ENCODE peak calls at places on chromosomes 1 and 21, in ten cellular contexts. One of them, this sample, is unnamed.
A peak's percentile ranks its signal among the peaks of the same experiment; 100 is the strongest.

GRCh38 chr1:10823000-10823401 is 26.6 kb upstream of the CASZ1 start:
- DNase-seq in NCI-H1092 treated with DMSO at 0.1 percent for 48 hours: no peak
- DNase-seq in NCI-H2081 treated with DMSO at 0.1 percent for 48 hours: no peak
- DNase-seq in T47D: no peak
- DNase-seq in activated CD8-positive, alpha-beta memory T cell treated with anti-CD3 and anti-CD28 coated beads for 24 hours: no peak
- DNase-seq in stimulated activated CD4-positive, alpha-beta T cell treated with anti-CD3 and anti-CD28 coated beads, Interleukin-1b, Interleukin-23, amount 100 ng/mL, for 4 hours: no peak
- DNase-seq in anterior cingulate cortex: peak; percentile 29
- DNase-seq in activated naive CD8-positive, alpha-beta T cell treated with anti-CD3 and anti-CD28 coated beads for 36 hours: no peak
- DNase-seq in NCI-H345: no peak
- DNase-seq in fibroblast of the conjunctiva: no peak
- DNase-seq in this sample: no peak

GRCh38 chr1:173050865-173051264 is at the start of gene TNFSF18:
- DNase-seq in NCI-H1092 treated with DMSO at 0.1 percent for 48 hours: no peak
- DNase-seq in NCI-H2081 treated with DMSO at 0.1 percent for 48 hours: no peak
- DNase-seq in T47D: no peak
- DNase-seq in activated CD8-positive, alpha-beta memory T cell treated with anti-CD3 and anti-CD28 coated beads for 24 hours: no peak
- DNase-seq in stimulated activated CD4-positive, alpha-beta T cell treated with anti-CD3 and anti-CD28 coated beads, Interleukin-1b, Interleukin-23, amount 100 ng/mL, for 4 hours: no peak
- DNase-seq in anterior cingulate cortex: no peak
- DNase-seq in activated naive CD8-positive, alpha-beta T cell treated with anti-CD3 and anti-CD28 coated beads for 36 hours: no peak
- DNase-seq in NCI-H345: peak; percentile 13
- DNase-seq in fibroblast of the conjunctiva: peak; percentile 44
- DNase-seq in this sample: no peak

GRCh38 chr1:88917321-88918025 is 26.1 kb upstream of the GTF2B start:
- DNase-seq in NCI-H1092 treated with DMSO at 0.1 percent for 48 hours: no peak
- DNase-seq in NCI-H2081 treated with DMSO at 0.1 percent for 48 hours: no peak
- DNase-seq in T47D: no peak
- DNase-seq in activated CD8-positive, alpha-beta memory T cell treated with anti-CD3 and anti-CD28 coated beads for 24 hours: no peak
- DNase-seq in stimulated activated CD4-positive, alpha-beta T cell treated with anti-CD3 and anti-CD28 coated beads, Interleukin-1b, Interleukin-23, amount 100 ng/mL, for 4 hours: no peak
- DNase-seq in anterior cingulate cortex: no peak
- DNase-seq in activated naive CD8-positive, alpha-beta T cell treated with anti-CD3 and anti-CD28 coated beads for 36 hours: no peak
- DNase-seq in NCI-H345: no peak
- DNase-seq in fibroblast of the conjunctiva: no peak
- DNase-seq in this sample: no peak

GRCh38 chr1:234408757-234409156 is 35.5 kb downstream of the COA6 start:
- DNase-seq in NCI-H1092 treated with DMSO at 0.1 percent for 48 hours: no peak
- DNase-seq in NCI-H2081 treated with DMSO at 0.1 percent for 48 hours: no peak
- DNase-seq in T47D: no peak
- DNase-seq in activated CD8-positive, alpha-beta memory T cell treated with anti-CD3 and anti-CD28 coated beads for 24 hours: no peak
- DNase-seq in stimulated activated CD4-positive, alpha-beta T cell treated with anti-CD3 and anti-CD28 coated beads, Interleukin-1b, Interleukin-23, amount 100 ng/mL, for 4 hours: peak; percentile 38
- DNase-seq in anterior cingulate cortex: no peak
- DNase-seq in activated naive CD8-positive, alpha-beta T cell treated with anti-CD3 and anti-CD28 coated beads for 36 hours: peak; percentile 4
- DNase-seq in NCI-H345: no peak
- DNase-seq in fibroblast of the conjunctiva: no peak
- DNase-seq in this sample: no peak

GRCh38 chr1:111660204-111661150 is 40.9 kb downstream of the RAP1A start:
- DNase-seq in NCI-H1092 treated with DMSO at 0.1 percent for 48 hours: no peak
- DNase-seq in NCI-H2081 treated with DMSO at 0.1 percent for 48 hours: no peak
- DNase-seq in T47D: no peak
- DNase-seq in activated CD8-positive, alpha-beta memory T cell treated with anti-CD3 and anti-CD28 coated beads for 24 hours: no peak
- DNase-seq in stimulated activated CD4-positive, alpha-beta T cell treated with anti-CD3 and anti-CD28 coated beads, Interleukin-1b, Interleukin-23, amount 100 ng/mL, for 4 hours: no peak
- DNase-seq in anterior cingulate cortex: no peak
- DNase-seq in activated naive CD8-positive, alpha-beta T cell treated with anti-CD3 and anti-CD28 coated beads for 36 hours: no peak
- DNase-seq in NCI-H345: no peak
- DNase-seq in fibroblast of the conjunctiva: peak; percentile 9
- DNase-seq in this sample: no peak

GRCh38 chr1:234589064-234589765 is 20.8 kb downstream of the IRF2BP2 start:
- DNase-seq in NCI-H1092 treated with DMSO at 0.1 percent for 48 hours: no peak
- DNase-seq in NCI-H2081 treated with DMSO at 0.1 percent for 48 hours: no peak
- DNase-seq in T47D: no peak
- DNase-seq in activated CD8-positive, alpha-beta memory T cell treated with anti-CD3 and anti-CD28 coated beads for 24 hours: no peak
- DNase-seq in stimulated activated CD4-positive, alpha-beta T cell treated with anti-CD3 and anti-CD28 coated beads, Interleukin-1b, Interleukin-23, amount 100 ng/mL, for 4 hours: no peak
- DNase-seq in anterior cingulate cortex: no peak
- DNase-seq in activated naive CD8-positive, alpha-beta T cell treated with anti-CD3 and anti-CD28 coated beads for 36 hours: no peak
- DNase-seq in NCI-H345: no peak
- DNase-seq in fibroblast of the conjunctiva: no peak
- DNase-seq in this sample: no peak

GRCh38 chr1:218692808-218693207 is 347.7 kb downstream of the TGFB2 start:
- DNase-seq in NCI-H1092 treated with DMSO at 0.1 percent for 48 hours: no peak
- DNase-seq in NCI-H2081 treated with DMSO at 0.1 percent for 48 hours: no peak
- DNase-seq in T47D: no peak
- DNase-seq in activated CD8-positive, alpha-beta memory T cell treated with anti-CD3 and anti-CD28 coated beads for 24 hours: no peak
- DNase-seq in stimulated activated CD4-positive, alpha-beta T cell treated with anti-CD3 and anti-CD28 coated beads, Interleukin-1b, Interleukin-23, amount 100 ng/mL, for 4 hours: no peak
- DNase-seq in anterior cingulate cortex: no peak
- DNase-seq in activated naive CD8-positive, alpha-beta T cell treated with anti-CD3 and anti-CD28 coated beads for 36 hours: no peak
- DNase-seq in NCI-H345: no peak
- DNase-seq in fibroblast of the conjunctiva: no peak
- DNase-seq in this sample: no peak

GRCh38 chr1:155984341-155984740 is 6.0 kb upstream of the ARHGEF2 start:
- DNase-seq in NCI-H1092 treated with DMSO at 0.1 percent for 48 hours: peak; percentile 41
- DNase-seq in NCI-H2081 treated with DMSO at 0.1 percent for 48 hours: no peak
- DNase-seq in T47D: no peak
- DNase-seq in activated CD8-positive, alpha-beta memory T cell treated with anti-CD3 and anti-CD28 coated beads for 24 hours: no peak
- DNase-seq in stimulated activated CD4-positive, alpha-beta T cell treated with anti-CD3 and anti-CD28 coated beads, Interleukin-1b, Interleukin-23, amount 100 ng/mL, for 4 hours: no peak
- DNase-seq in anterior cingulate cortex: no peak
- DNase-seq in activated naive CD8-positive, alpha-beta T cell treated with anti-CD3 and anti-CD28 coated beads for 36 hours: no peak
- DNase-seq in NCI-H345: peak; percentile 98
- DNase-seq in fibroblast of the conjunctiva: no peak
- DNase-seq in this sample: no peak

GRCh38 chr1:87178451-87178850 is 150.2 kb upstream of the LMO4 start:
- DNase-seq in NCI-H1092 treated with DMSO at 0.1 percent for 48 hours: no peak
- DNase-seq in NCI-H2081 treated with DMSO at 0.1 percent for 48 hours: no peak
- DNase-seq in T47D: no peak
- DNase-seq in activated CD8-positive, alpha-beta memory T cell treated with anti-CD3 and anti-CD28 coated beads for 24 hours: no peak
- DNase-seq in stimulated activated CD4-positive, alpha-beta T cell treated with anti-CD3 and anti-CD28 coated beads, Interleukin-1b, Interleukin-23, amount 100 ng/mL, for 4 hours: no peak
- DNase-seq in anterior cingulate cortex: no peak
- DNase-seq in activated naive CD8-positive, alpha-beta T cell treated with anti-CD3 and anti-CD28 coated beads for 36 hours: no peak
- DNase-seq in NCI-H345: no peak
- DNase-seq in fibroblast of the conjunctiva: no peak
- DNase-seq in this sample: no peak

GRCh38 chr1:234727018-234727757 is 117.2 kb upstream of the IRF2BP2 start:
- DNase-seq in NCI-H1092 treated with DMSO at 0.1 percent for 48 hours: peak; percentile 87
- DNase-seq in NCI-H2081 treated with DMSO at 0.1 percent for 48 hours: no peak
- DNase-seq in T47D: no peak
- DNase-seq in activated CD8-positive, alpha-beta memory T cell treated with anti-CD3 and anti-CD28 coated beads for 24 hours: no peak
- DNase-seq in stimulated activated CD4-positive, alpha-beta T cell treated with anti-CD3 and anti-CD28 coated beads, Interleukin-1b, Interleukin-23, amount 100 ng/mL, for 4 hours: no peak
- DNase-seq in anterior cingulate cortex: no peak
- DNase-seq in activated naive CD8-positive, alpha-beta T cell treated with anti-CD3 and anti-CD28 coated beads for 36 hours: no peak
- DNase-seq in NCI-H345: peak; percentile 46
- DNase-seq in fibroblast of the conjunctiva: no peak
- DNase-seq in this sample: no peak

GRCh38 chr1:43373034-43373940 is 5.5 kb upstream of the ELOVL1 start:
- DNase-seq in NCI-H1092 treated with DMSO at 0.1 percent for 48 hours: no peak
- DNase-seq in NCI-H2081 treated with DMSO at 0.1 percent for 48 hours: no peak
- DNase-seq in T47D: no peak
- DNase-seq in activated CD8-positive, alpha-beta memory T cell treated with anti-CD3 and anti-CD28 coated beads for 24 hours: no peak
- DNase-seq in stimulated activated CD4-positive, alpha-beta T cell treated with anti-CD3 and anti-CD28 coated beads, Interleukin-1b, Interleukin-23, amount 100 ng/mL, for 4 hours: no peak
- DNase-seq in anterior cingulate cortex: no peak
- DNase-seq in activated naive CD8-positive, alpha-beta T cell treated with anti-CD3 and anti-CD28 coated beads for 36 hours: no peak
- DNase-seq in NCI-H345: no peak
- DNase-seq in fibroblast of the conjunctiva: no peak
- DNase-seq in this sample: peak; percentile 15

GRCh38 chr1:71424536-71424935 is 343.7 kb upstream of the ZRANB2 start:
- DNase-seq in NCI-H1092 treated with DMSO at 0.1 percent for 48 hours: no peak
- DNase-seq in NCI-H2081 treated with DMSO at 0.1 percent for 48 hours: no peak
- DNase-seq in T47D: no peak
- DNase-seq in activated CD8-positive, alpha-beta memory T cell treated with anti-CD3 and anti-CD28 coated beads for 24 hours: no peak
- DNase-seq in stimulated activated CD4-positive, alpha-beta T cell treated with anti-CD3 and anti-CD28 coated beads, Interleukin-1b, Interleukin-23, amount 100 ng/mL, for 4 hours: no peak
- DNase-seq in anterior cingulate cortex: no peak
- DNase-seq in activated naive CD8-positive, alpha-beta T cell treated with anti-CD3 and anti-CD28 coated beads for 36 hours: no peak
- DNase-seq in NCI-H345: no peak
- DNase-seq in fibroblast of the conjunctiva: no peak
- DNase-seq in this sample: no peak

GRCh38 chr1:41361495-41362356 is 492 bp downstream of the FOXO6 start:
- DNase-seq in NCI-H1092 treated with DMSO at 0.1 percent for 48 hours: peak; percentile 70
- DNase-seq in NCI-H2081 treated with DMSO at 0.1 percent for 48 hours: no peak
- DNase-seq in T47D: no peak
- DNase-seq in activated CD8-positive, alpha-beta memory T cell treated with anti-CD3 and anti-CD28 coated beads for 24 hours: no peak
- DNase-seq in stimulated activated CD4-positive, alpha-beta T cell treated with anti-CD3 and anti-CD28 coated beads, Interleukin-1b, Interleukin-23, amount 100 ng/mL, for 4 hours: no peak
- DNase-seq in anterior cingulate cortex: no peak
- DNase-seq in activated naive CD8-positive, alpha-beta T cell treated with anti-CD3 and anti-CD28 coated beads for 36 hours: peak; percentile 40
- DNase-seq in NCI-H345: no peak
- DNase-seq in fibroblast of the conjunctiva: no peak
- DNase-seq in this sample: no peak

GRCh38 chr1:198678901-198679329 is 40.1 kb downstream of the PTPRC start:
- DNase-seq in NCI-H1092 treated with DMSO at 0.1 percent for 48 hours: no peak
- DNase-seq in NCI-H2081 treated with DMSO at 0.1 percent for 48 hours: no peak
- DNase-seq in T47D: no peak
- DNase-seq in activated CD8-positive, alpha-beta memory T cell treated with anti-CD3 and anti-CD28 coated beads for 24 hours: peak; percentile 78
- DNase-seq in stimulated activated CD4-positive, alpha-beta T cell treated with anti-CD3 and anti-CD28 coated beads, Interleukin-1b, Interleukin-23, amount 100 ng/mL, for 4 hours: no peak
- DNase-seq in anterior cingulate cortex: no peak
- DNase-seq in activated naive CD8-positive, alpha-beta T cell treated with anti-CD3 and anti-CD28 coated beads for 36 hours: no peak
- DNase-seq in NCI-H345: no peak
- DNase-seq in fibroblast of the conjunctiva: no peak
- DNase-seq in this sample: no peak

GRCh38 chr1:192439373-192440025 is 122.7 kb downstream of the RGS21 start:
- DNase-seq in NCI-H1092 treated with DMSO at 0.1 percent for 48 hours: no peak
- DNase-seq in NCI-H2081 treated with DMSO at 0.1 percent for 48 hours: no peak
- DNase-seq in T47D: no peak
- DNase-seq in activated CD8-positive, alpha-beta memory T cell treated with anti-CD3 and anti-CD28 coated beads for 24 hours: no peak
- DNase-seq in stimulated activated CD4-positive, alpha-beta T cell treated with anti-CD3 and anti-CD28 coated beads, Interleukin-1b, Interleukin-23, amount 100 ng/mL, for 4 hours: no peak
- DNase-seq in anterior cingulate cortex: no peak
- DNase-seq in activated naive CD8-positive, alpha-beta T cell treated with anti-CD3 and anti-CD28 coated beads for 36 hours: no peak
- DNase-seq in NCI-H345: no peak
- DNase-seq in fibroblast of the conjunctiva: peak; percentile 12
- DNase-seq in this sample: no peak

GRCh38 chr1:22259581-22260282 is 116.8 kb upstream of the WNT4 start:
- DNase-seq in NCI-H1092 treated with DMSO at 0.1 percent for 48 hours: peak; percentile 76
- DNase-seq in NCI-H2081 treated with DMSO at 0.1 percent for 48 hours: no peak
- DNase-seq in T47D: no peak
- DNase-seq in activated CD8-positive, alpha-beta memory T cell treated with anti-CD3 and anti-CD28 coated beads for 24 hours: no peak
- DNase-seq in stimulated activated CD4-positive, alpha-beta T cell treated with anti-CD3 and anti-CD28 coated beads, Interleukin-1b, Interleukin-23, amount 100 ng/mL, for 4 hours: no peak
- DNase-seq in anterior cingulate cortex: no peak
- DNase-seq in activated naive CD8-positive, alpha-beta T cell treated with anti-CD3 and anti-CD28 coated beads for 36 hours: no peak
- DNase-seq in NCI-H345: peak; percentile 80
- DNase-seq in fibroblast of the conjunctiva: no peak
- DNase-seq in this sample: no peak

GRCh38 chr1:109530457-109531204 is 9.0 kb upstream of the GPR61 start:
- DNase-seq in NCI-H1092 treated with DMSO at 0.1 percent for 48 hours: peak; percentile 92
- DNase-seq in NCI-H2081 treated with DMSO at 0.1 percent for 48 hours: no peak
- DNase-seq in T47D: no peak
- DNase-seq in activated CD8-positive, alpha-beta memory T cell treated with anti-CD3 and anti-CD28 coated beads for 24 hours: no peak
- DNase-seq in stimulated activated CD4-positive, alpha-beta T cell treated with anti-CD3 and anti-CD28 coated beads, Interleukin-1b, Interleukin-23, amount 100 ng/mL, for 4 hours: no peak
- DNase-seq in anterior cingulate cortex: peak; percentile 78
- DNase-seq in activated naive CD8-positive, alpha-beta T cell treated with anti-CD3 and anti-CD28 coated beads for 36 hours: no peak
- DNase-seq in NCI-H345: no peak
- DNase-seq in fibroblast of the conjunctiva: no peak
- DNase-seq in this sample: no peak

GRCh38 chr1:203550846-203551245 is 56.9 kb downstream of the OPTC start:
- DNase-seq in NCI-H1092 treated with DMSO at 0.1 percent for 48 hours: no peak
- DNase-seq in NCI-H2081 treated with DMSO at 0.1 percent for 48 hours: no peak
- DNase-seq in T47D: no peak
- DNase-seq in activated CD8-positive, alpha-beta memory T cell treated with anti-CD3 and anti-CD28 coated beads for 24 hours: no peak
- DNase-seq in stimulated activated CD4-positive, alpha-beta T cell treated with anti-CD3 and anti-CD28 coated beads, Interleukin-1b, Interleukin-23, amount 100 ng/mL, for 4 hours: no peak
- DNase-seq in anterior cingulate cortex: no peak
- DNase-seq in activated naive CD8-positive, alpha-beta T cell treated with anti-CD3 and anti-CD28 coated beads for 36 hours: no peak
- DNase-seq in NCI-H345: no peak
- DNase-seq in fibroblast of the conjunctiva: no peak
- DNase-seq in this sample: no peak

GRCh38 chr1:226438007-226438406 is 30.1 kb upstream of the PARP1 start:
- DNase-seq in NCI-H1092 treated with DMSO at 0.1 percent for 48 hours: peak; percentile 8
- DNase-seq in NCI-H2081 treated with DMSO at 0.1 percent for 48 hours: no peak
- DNase-seq in T47D: no peak
- DNase-seq in activated CD8-positive, alpha-beta memory T cell treated with anti-CD3 and anti-CD28 coated beads for 24 hours: no peak
- DNase-seq in stimulated activated CD4-positive, alpha-beta T cell treated with anti-CD3 and anti-CD28 coated beads, Interleukin-1b, Interleukin-23, amount 100 ng/mL, for 4 hours: no peak
- DNase-seq in anterior cingulate cortex: no peak
- DNase-seq in activated naive CD8-positive, alpha-beta T cell treated with anti-CD3 and anti-CD28 coated beads for 36 hours: no peak
- DNase-seq in NCI-H345: peak; percentile 25
- DNase-seq in fibroblast of the conjunctiva: no peak
- DNase-seq in this sample: no peak

GRCh38 chr1:233020441-233020840 is 70.0 kb downstream of the NTPCR start:
- DNase-seq in NCI-H1092 treated with DMSO at 0.1 percent for 48 hours: no peak
- DNase-seq in NCI-H2081 treated with DMSO at 0.1 percent for 48 hours: no peak
- DNase-seq in T47D: no peak
- DNase-seq in activated CD8-positive, alpha-beta memory T cell treated with anti-CD3 and anti-CD28 coated beads for 24 hours: no peak
- DNase-seq in stimulated activated CD4-positive, alpha-beta T cell treated with anti-CD3 and anti-CD28 coated beads, Interleukin-1b, Interleukin-23, amount 100 ng/mL, for 4 hours: no peak
- DNase-seq in anterior cingulate cortex: no peak
- DNase-seq in activated naive CD8-positive, alpha-beta T cell treated with anti-CD3 and anti-CD28 coated beads for 36 hours: no peak
- DNase-seq in NCI-H345: no peak
- DNase-seq in fibroblast of the conjunctiva: no peak
- DNase-seq in this sample: no peak

GRCh38 chr21:31557956-31558838 is 101.3 kb upstream of the SOD1 start:
- DNase-seq in NCI-H1092 treated with DMSO at 0.1 percent for 48 hours: peak; percentile 78
- DNase-seq in NCI-H2081 treated with DMSO at 0.1 percent for 48 hours: no peak
- DNase-seq in T47D: no peak
- DNase-seq in activated CD8-positive, alpha-beta memory T cell treated with anti-CD3 and anti-CD28 coated beads for 24 hours: peak; percentile 72
- DNase-seq in stimulated activated CD4-positive, alpha-beta T cell treated with anti-CD3 and anti-CD28 coated beads, Interleukin-1b, Interleukin-23, amount 100 ng/mL, for 4 hours: peak; percentile 21
- DNase-seq in anterior cingulate cortex: peak; percentile 63
- DNase-seq in activated naive CD8-positive, alpha-beta T cell treated with anti-CD3 and anti-CD28 coated beads for 36 hours: peak; percentile 17
- DNase-seq in NCI-H345: peak; percentile 81
- DNase-seq in fibroblast of the conjunctiva: no peak
- DNase-seq in this sample: peak; percentile 83

GRCh38 chr21:22120616-22121266 is 1122.5 kb downstream of the NCAM2 start:
- DNase-seq in NCI-H1092 treated with DMSO at 0.1 percent for 48 hours: no peak
- DNase-seq in NCI-H2081 treated with DMSO at 0.1 percent for 48 hours: no peak
- DNase-seq in T47D: no peak
- DNase-seq in activated CD8-positive, alpha-beta memory T cell treated with anti-CD3 and anti-CD28 coated beads for 24 hours: no peak
- DNase-seq in stimulated activated CD4-positive, alpha-beta T cell treated with anti-CD3 and anti-CD28 coated beads, Interleukin-1b, Interleukin-23, amount 100 ng/mL, for 4 hours: no peak
- DNase-seq in anterior cingulate cortex: no peak
- DNase-seq in activated naive CD8-positive, alpha-beta T cell treated with anti-CD3 and anti-CD28 coated beads for 36 hours: no peak
- DNase-seq in NCI-H345: no peak
- DNase-seq in fibroblast of the conjunctiva: no peak
- DNase-seq in this sample: no peak

GRCh38 chr1:231806623-231807470 is 180.3 kb downstream of the DISC1 start:
- DNase-seq in NCI-H1092 treated with DMSO at 0.1 percent for 48 hours: peak; percentile 96
- DNase-seq in NCI-H2081 treated with DMSO at 0.1 percent for 48 hours: no peak
- DNase-seq in T47D: peak; percentile 46
- DNase-seq in activated CD8-positive, alpha-beta memory T cell treated with anti-CD3 and anti-CD28 coated beads for 24 hours: no peak
- DNase-seq in stimulated activated CD4-positive, alpha-beta T cell treated with anti-CD3 and anti-CD28 coated beads, Interleukin-1b, Interleukin-23, amount 100 ng/mL, for 4 hours: peak; percentile 5
- DNase-seq in anterior cingulate cortex: peak; percentile 46
- DNase-seq in activated naive CD8-positive, alpha-beta T cell treated with anti-CD3 and anti-CD28 coated beads for 36 hours: peak; percentile 37
- DNase-seq in NCI-H345: peak; percentile 45
- DNase-seq in fibroblast of the conjunctiva: no peak
- DNase-seq in this sample: no peak

GRCh38 chr1:172323666-172324065 is 96.8 kb upstream of the C1orf105 start:
- DNase-seq in NCI-H1092 treated with DMSO at 0.1 percent for 48 hours: no peak
- DNase-seq in NCI-H2081 treated with DMSO at 0.1 percent for 48 hours: no peak
- DNase-seq in T47D: no peak
- DNase-seq in activated CD8-positive, alpha-beta memory T cell treated with anti-CD3 and anti-CD28 coated beads for 24 hours: no peak
- DNase-seq in stimulated activated CD4-positive, alpha-beta T cell treated with anti-CD3 and anti-CD28 coated beads, Interleukin-1b, Interleukin-23, amount 100 ng/mL, for 4 hours: no peak
- DNase-seq in anterior cingulate cortex: no peak
- DNase-seq in activated naive CD8-positive, alpha-beta T cell treated with anti-CD3 and anti-CD28 coated beads for 36 hours: no peak
- DNase-seq in NCI-H345: no peak
- DNase-seq in fibroblast of the conjunctiva: peak; percentile 23
- DNase-seq in this sample: no peak

GRCh38 chr21:46112731-46113215 is 14.9 kb downstream of the COL6A2 start:
- DNase-seq in NCI-H1092 treated with DMSO at 0.1 percent for 48 hours: no peak
- DNase-seq in NCI-H2081 treated with DMSO at 0.1 percent for 48 hours: no peak
- DNase-seq in T47D: no peak
- DNase-seq in activated CD8-positive, alpha-beta memory T cell treated with anti-CD3 and anti-CD28 coated beads for 24 hours: peak; percentile 44
- DNase-seq in stimulated activated CD4-positive, alpha-beta T cell treated with anti-CD3 and anti-CD28 coated beads, Interleukin-1b, Interleukin-23, amount 100 ng/mL, for 4 hours: no peak
- DNase-seq in anterior cingulate cortex: no peak
- DNase-seq in activated naive CD8-positive, alpha-beta T cell treated with anti-CD3 and anti-CD28 coated beads for 36 hours: no peak
- DNase-seq in NCI-H345: no peak
- DNase-seq in fibroblast of the conjunctiva: no peak
- DNase-seq in this sample: no peak

GRCh38 chr1:204870165-204870912 is at the start of gene NFASC:
- DNase-seq in NCI-H1092 treated with DMSO at 0.1 percent for 48 hours: no peak
- DNase-seq in NCI-H2081 treated with DMSO at 0.1 percent for 48 hours: no peak
- DNase-seq in T47D: no peak
- DNase-seq in activated CD8-positive, alpha-beta memory T cell treated with anti-CD3 and anti-CD28 coated beads for 24 hours: no peak
- DNase-seq in stimulated activated CD4-positive, alpha-beta T cell treated with anti-CD3 and anti-CD28 coated beads, Interleukin-1b, Interleukin-23, amount 100 ng/mL, for 4 hours: no peak
- DNase-seq in anterior cingulate cortex: peak; percentile 83
- DNase-seq in activated naive CD8-positive, alpha-beta T cell treated with anti-CD3 and anti-CD28 coated beads for 36 hours: no peak
- DNase-seq in NCI-H345: no peak
- DNase-seq in fibroblast of the conjunctiva: no peak
- DNase-seq in this sample: peak; percentile 91

GRCh38 chr21:34513109-34513675 is 1.2 kb upstream of the KCNE1 start:
- DNase-seq in NCI-H1092 treated with DMSO at 0.1 percent for 48 hours: no peak
- DNase-seq in NCI-H2081 treated with DMSO at 0.1 percent for 48 hours: no peak
- DNase-seq in T47D: no peak
- DNase-seq in activated CD8-positive, alpha-beta memory T cell treated with anti-CD3 and anti-CD28 coated beads for 24 hours: no peak
- DNase-seq in stimulated activated CD4-positive, alpha-beta T cell treated with anti-CD3 and anti-CD28 coated beads, Interleukin-1b, Interleukin-23, amount 100 ng/mL, for 4 hours: no peak
- DNase-seq in anterior cingulate cortex: no peak
- DNase-seq in activated naive CD8-positive, alpha-beta T cell treated with anti-CD3 and anti-CD28 coated beads for 36 hours: no peak
- DNase-seq in NCI-H345: no peak
- DNase-seq in fibroblast of the conjunctiva: no peak
- DNase-seq in this sample: no peak

GRCh38 chr1:209840611-209841010 is 12.8 kb downstream of the UTP25 start:
- DNase-seq in NCI-H1092 treated with DMSO at 0.1 percent for 48 hours: no peak
- DNase-seq in NCI-H2081 treated with DMSO at 0.1 percent for 48 hours: no peak
- DNase-seq in T47D: no peak
- DNase-seq in activated CD8-positive, alpha-beta memory T cell treated with anti-CD3 and anti-CD28 coated beads for 24 hours: no peak
- DNase-seq in stimulated activated CD4-positive, alpha-beta T cell treated with anti-CD3 and anti-CD28 coated beads, Interleukin-1b, Interleukin-23, amount 100 ng/mL, for 4 hours: no peak
- DNase-seq in anterior cingulate cortex: no peak
- DNase-seq in activated naive CD8-positive, alpha-beta T cell treated with anti-CD3 and anti-CD28 coated beads for 36 hours: no peak
- DNase-seq in NCI-H345: no peak
- DNase-seq in fibroblast of the conjunctiva: no peak
- DNase-seq in this sample: no peak

This sample was measured in caudate nucleus.